ENCODE peak calls at places on chromosomes 3 and 15, in four cellular contexts. H is BE2C, O is transverse colon, V is MM.1S. B is an unnamed sample.

GRCh38 chr3:126132751-126133511 is 47.5 kb downstream of the ALDH1L1 start:
- DNase-seq in O (peak; percentile 2), V (peak; percentile 35), H (no peak), B (no peak)

GRCh38 chr15:41607033-41607432 is 48.0 kb downstream of the TYRO3 start:
- DNase-seq in V (no peak), H (no peak), O (no peak), B (peak; percentile 33)

GRCh38 chr3:12574131-12574530 is 17.2 kb downstream of the MKRN2 start:
- DNase-seq in V (no peak), O (no peak), H (no peak), B (no peak)

GRCh38 chr3:71064288-71064975 is 519.1 kb downstream of the FOXP1 start:
- DNase-seq in O (peak; percentile 62), H (no peak), V (peak; percentile 61), B (peak; percentile 51)

GRCh38 chr3:128497305-128498126 is 4.5 kb upstream of the GATA2 start:
- DNase-seq in O (peak; percentile 61), H (peak; percentile 95), V (peak; percentile 44), B (peak; percentile 85)

GRCh38 chr15:92117301-92117731 is 263.8 kb downstream of the SLCO3A1 start:
- DNase-seq in V (no peak), O (no peak), H (no peak), B (no peak)

GRCh38 chr3:58490860-58491501 is 915 bp upstream of the KCTD6 start:
- DNase-seq in V (no peak), O (no peak), H (no peak), B (no peak)

GRCh38 chr15:77606142-77607034 is 26.3 kb downstream of the LINGO1 start:
- DNase-seq in H (peak; percentile 70), O (peak; percentile 55), V (no peak), B (peak; percentile 60)

GRCh38 chr15:62067448-62068044 is 769 bp downstream of the C2CD4A start:
- DNase-seq in V (no peak), H (peak; percentile 40), O (peak; percentile 28), B (peak; percentile 37)

GRCh38 chr3:20078194-20078709 is 38.0 kb downstream of the KAT2B start:
- DNase-seq in V (no peak), O (no peak), H (no peak), B (no peak)

GRCh38 chr15:51172190-51172589 is 77.5 kb upstream of the TNFAIP8L3 start:
- DNase-seq in O (no peak), V (no peak), H (no peak), B (no peak)

GRCh38 chr3:65854606-65855304 is 184.0 kb downstream of the MAGI1 start:
- DNase-seq in H (no peak), V (no peak), O (peak; percentile 66), B (peak; percentile 68)

GRCh38 chr3:122964844-122965243 is 62.7 kb downstream of the SEMA5B start:
- DNase-seq in H (no peak), O (no peak), V (no peak), B (no peak)

GRCh38 chr3:45659661-45660566 is 29.3 kb upstream of the SACM1L start:
- DNase-seq in O (peak; percentile 85), H (peak; percentile 54), V (peak; percentile 36), B (peak; percentile 51)

GRCh38 chr3:64340636-64341240 is 115.5 kb upstream of the PRICKLE2 start:
- DNase-seq in V (no peak), H (no peak), O (no peak), B (no peak)

GRCh38 chr3:186962445-186962844 is 32.1 kb downstream of the ST6GAL1 start:
- DNase-seq in H (no peak), O (no peak), V (no peak), B (no peak)

GRCh38 chr15:34616613-34617012 is 33.2 kb upstream of the GOLGA8B start:
- DNase-seq in V (no peak), H (peak; percentile 20), O (no peak), B (peak; percentile 55)

GRCh38 chr3:39990532-39990931 is 181.1 kb downstream of the MYRIP start:
- DNase-seq in O (peak; percentile 18), H (peak; percentile 47), V (peak; percentile 72), B (peak; percentile 48)

GRCh38 chr3:149934524-149934923 is 36.2 kb downstream of the PFN2 start:
- DNase-seq in H (no peak), V (no peak), O (no peak), B (no peak)

GRCh38 chr3:41318520-41318919 is 119.2 kb downstream of the CTNNB1 start:
- DNase-seq in O (no peak), H (no peak), V (no peak), B (no peak)

GRCh38 chr15:25783607-25784131 is 79.5 kb downstream of the ATP10A start:
- DNase-seq in V (no peak), H (no peak), O (no peak), B (peak; percentile 25)

GRCh38 chr3:167844528-167844927 is 109.0 kb downstream of the SERPINI1 start:
- DNase-seq in H (no peak), O (no peak), V (no peak), B (no peak)

GRCh38 chr3:177792363-177793030 is 595.2 kb upstream of the TBL1XR1 start:
- DNase-seq in H (no peak), V (no peak), O (no peak), B (peak; percentile 33)

GRCh38 chr15:62805502-62805901 is 237.0 kb upstream of the TPM1 start:
- DNase-seq in O (no peak), V (no peak), H (no peak), B (no peak)

DNA sequence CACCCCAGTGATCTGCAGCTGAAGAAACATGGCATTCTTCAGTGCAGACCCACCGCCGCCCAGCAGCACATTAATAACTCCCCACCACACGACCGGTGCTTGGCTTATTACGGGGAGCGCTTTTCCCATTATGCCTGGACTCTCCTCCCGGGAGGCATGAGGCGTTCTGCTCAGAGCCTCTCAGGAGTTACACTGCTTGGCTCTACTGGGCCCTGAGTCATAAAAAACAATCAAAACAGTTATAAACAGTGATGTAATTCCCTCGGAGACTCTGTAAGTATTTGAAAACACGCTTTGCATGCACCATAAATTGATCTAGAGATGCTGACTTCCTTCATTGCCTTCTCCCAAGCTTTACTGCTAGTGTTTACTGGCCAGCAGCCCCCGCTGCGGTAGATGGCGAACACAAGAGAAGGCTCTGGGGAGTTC is 77.1 kb upstream of the SNRPA1 start:
- DNase-seq in V (no peak), O (peak; percentile 7), H (no peak), B (no peak)
- H3K4me1 ChIP-seq in V (no peaks in the 10 kb centered on the region), O (peaks cover 23% of the 10 kb centered on the region), H (no peaks in the 10 kb centered on the region), B (no peaks in the 10 kb centered on the region)

GRCh38 chr3:181823716-181824115 is 112.0 kb downstream of the SOX2 start:
- DNase-seq in O (no peak), V (no peak), H (no peak), B (no peak)
- H3K9me3 ChIP-seq in O (no peaks in the 10 kb centered on the region), V (no peaks in the 10 kb centered on the region), H (no peaks in the 10 kb centered on the region), B (no peaks in the 10 kb centered on the region)

GRCh38 chr3:73071952-73072351 is 10.5 kb downstream of the EBLN2 start:
- DNase-seq in V (no peak), O (no peak), H (no peak), B (no peak)
- H3K4me1 ChIP-seq in V (no peaks in the 10 kb centered on the region), O (no peaks in the 10 kb centered on the region), H (no peaks in the 10 kb centered on the region), B (no peaks in the 10 kb centered on the region)

GRCh38 chr15:20345401-20345958 is 196.1 kb downstream of the GOLGA6L6 start:
- DNase-seq in O (no peak), V (peak; percentile 6), H (no peak), B (no peak)
- H3K9me3 ChIP-seq in O (no peaks in the 10 kb centered on the region), V (no peaks in the 10 kb centered on the region), H (peaks cover 4% of the 10 kb centered on the region), B (peaks cover 95% of the 10 kb centered on the region)

DNA sequence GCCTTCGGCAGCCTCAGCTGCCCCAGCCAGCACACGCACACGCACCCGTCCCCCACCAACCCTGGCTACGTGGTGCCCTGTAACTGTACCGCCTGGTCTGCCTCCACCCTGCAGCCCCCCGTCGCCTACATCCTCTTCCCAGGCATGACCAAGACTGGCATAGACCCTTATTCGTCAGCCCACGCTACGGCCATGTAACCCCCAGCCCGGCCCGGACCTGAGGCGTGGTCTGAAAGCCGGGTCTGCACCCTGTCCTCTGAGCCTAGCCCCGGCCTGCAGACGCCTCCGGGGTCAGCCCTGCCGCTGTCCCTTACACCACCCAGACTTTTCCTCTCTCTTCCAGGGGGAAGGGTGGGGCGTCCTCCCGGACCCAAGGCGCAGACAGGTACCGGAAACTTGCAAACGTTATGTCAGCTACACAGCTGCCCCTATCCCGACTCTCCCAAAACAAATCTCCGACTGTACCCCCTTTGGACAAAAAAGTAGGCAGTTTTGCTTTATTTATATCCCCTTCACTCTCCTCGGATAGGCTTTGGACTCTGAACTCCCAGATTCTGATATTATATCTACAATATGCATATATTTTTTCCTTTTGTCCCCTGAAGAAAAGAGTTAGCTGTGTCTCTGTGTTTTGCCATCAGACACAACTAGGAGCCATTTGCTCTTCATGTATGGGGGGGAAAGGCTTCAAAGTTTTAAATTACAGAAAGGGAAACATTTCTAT is 1.4 kb downstream of the SOX14 start:
- DNase-seq in V (no peak), H (no peak), O (no peak), B (no peak)
- H3K4me1 ChIP-seq in V (no peaks in the 10 kb centered on the region), H (no peaks in the 10 kb centered on the region), O (peaks cover 39% of the 10 kb centered on the region), B (no peaks in the 10 kb centered on the region)

DNA sequence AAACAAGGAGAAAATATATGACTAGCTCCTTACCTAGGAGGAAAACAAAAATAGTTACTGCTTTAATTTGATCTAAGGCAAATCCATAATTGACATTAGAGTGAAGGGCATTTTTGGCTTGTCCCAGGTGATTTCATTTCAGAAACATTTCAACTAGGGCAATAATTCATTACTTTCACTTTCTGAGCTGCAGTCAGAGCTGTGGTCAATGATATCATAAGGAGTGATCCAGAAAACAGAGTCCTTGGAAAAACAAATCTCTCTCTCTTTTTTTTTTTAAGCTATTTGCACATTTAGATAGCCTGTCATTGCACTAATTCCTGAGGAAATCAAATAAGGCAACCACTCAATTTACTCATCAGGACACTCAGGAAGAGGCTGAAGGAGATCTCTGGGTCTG is 269.5 kb upstream of the LRRC3B start:
- DNase-seq in H (no peak), O (no peak), V (no peak), B (no peak)
- H3K9me3 ChIP-seq in H (no peaks in the 10 kb centered on the region), O (peaks cover 7% of the 10 kb centered on the region), V (peaks cover 2% of the 10 kb centered on the region), B (peaks cover 18% of the 10 kb centered on the region)

GRCh38 chr15:98943609-98944111 is 63.9 kb downstream of the PGPEP1L start:
- DNase-seq in V (no peak), H (no peak), O (peak; percentile 37), B (no peak)
- H3K4me1 ChIP-seq in V (no peaks in the 10 kb centered on the region), H (no peaks in the 10 kb centered on the region), O (peaks cover 39% of the 10 kb centered on the region), B (peaks cover 18% of the 10 kb centered on the region)

GRCh38 chr3:13902648-13903238 is 22.9 kb upstream of the WNT7A start:
- DNase-seq in H (no peak), O (no peak), V (no peak), B (no peak)

GRCh38 chr3:13896473-13897154 is 16.7 kb upstream of the WNT7A start:
- DNase-seq in H (peak; percentile 45), V (peak; percentile 77), O (peak; percentile 59), B (peak; percentile 76)

DNA sequence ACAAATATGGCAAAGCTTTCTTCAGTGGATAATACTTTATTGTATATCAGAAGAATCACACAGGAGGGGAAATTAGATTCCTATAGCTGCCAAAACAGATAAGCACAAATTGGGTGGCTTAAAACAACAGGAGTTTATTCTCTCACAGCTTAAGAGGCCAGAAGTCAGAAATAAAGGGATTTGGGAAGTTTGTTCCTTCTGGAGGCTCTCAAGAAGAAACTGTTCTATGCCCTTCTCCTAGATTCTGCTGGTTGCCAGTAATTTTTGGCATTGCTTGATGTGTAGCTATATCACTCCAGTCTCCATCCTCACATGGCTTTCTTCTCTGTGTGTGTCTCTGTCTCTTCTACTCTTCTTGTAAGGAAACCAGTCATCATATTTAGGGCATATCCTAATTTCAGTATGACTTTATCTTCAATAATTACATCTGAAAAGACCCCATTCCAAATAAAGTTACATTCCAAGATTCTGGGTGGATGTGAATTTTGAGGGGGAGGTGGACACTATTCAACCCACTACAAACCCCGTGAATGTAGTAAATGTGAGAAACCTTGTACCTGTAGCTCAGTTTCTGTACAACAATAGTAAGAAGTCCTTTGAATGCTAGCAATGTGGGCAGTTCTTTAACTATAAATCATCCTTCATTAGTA is 22.2 kb upstream of the WNT7A start:
- DNase-seq in O (no peak), V (no peak), H (no peak), B (no peak)
- H3K9me3 ChIP-seq in O (peaks cover 43% of the 10 kb centered on the region), V (no peaks in the 10 kb centered on the region), H (no peaks in the 10 kb centered on the region), B (peaks cover 40% of the 10 kb centered on the region)

B was measured in A673.